ENCODE peak calls at places on chromosomes 16 and 17, in six cellular contexts. W is K562, C is heart right ventricle, L is Peyer's patch, T is astrocyte, D is neural progenitor cell. Z is an unnamed sample.

GRCh38 chr17:19724501-19725420 is 8.4 kb upstream of the SLC47A2 start:
- DNase-seq in D (no peak), L (peak; percentile 55), C (peak; percentile 65), T (no peak), W (no peak), Z (no peak)

GRCh38 chr17:144936-145670 is 7.7 kb downstream of the SCGB1C2 start:
- DNase-seq in C (no peak), W (no peak), T (no peak), D (no peak), L (no peak), Z (no peak)

GRCh38 chr17:49260922-49261291 is 30.3 kb upstream of the PHOSPHO1 start:
- DNase-seq in W (no peak), L (no peak), T (no peak), C (peak; percentile 12), D (no peak), Z (no peak)

GRCh38 chr16:73125860-73126259 is 77.9 kb upstream of the ZFHX3 start:
- DNase-seq in L (no peak), D (no peak), C (no peak), T (peak; percentile 61), W (no peak), Z (peak; percentile 11)

GRCh38 chr17:72924181-72924580 is 168.3 kb downstream of the SLC39A11 start:
- DNase-seq in D (no peak), W (no peak), C (no peak), L (no peak), T (no peak), Z (no peak)

GRCh38 chr16:24013733-24014645 is 178.2 kb downstream of the PRKCB start:
- DNase-seq in W (no peak), L (peak; percentile 91), D (no peak), T (no peak), C (no peak), Z (no peak)

GRCh38 chr16:51445250-51445649 is 294.2 kb upstream of the SALL1 start:
- DNase-seq in C (no peak), D (no peak), L (no peak), W (no peak), T (no peak), Z (no peak)

GRCh38 chr16:85995591-85996461 is 96.9 kb downstream of the IRF8 start:
- DNase-seq in C (no peak), D (no peak), L (peak; percentile 51), W (no peak), T (no peak), Z (no peak)

GRCh38 chr17:37740861-37741260 is 4.0 kb downstream of the HNF1B start:
- DNase-seq in C (no peak), L (no peak), T (no peak), W (no peak), D (no peak), Z (no peak)

GRCh38 chr16:85323961-85324253 is 211.6 kb upstream of the CIBAR2 start:
- DNase-seq in T (no peak), D (no peak), C (no peak), W (no peak), L (no peak), Z (no peak)

GRCh38 chr16:81838794-81839193 is 59.7 kb downstream of the PLCG2 start:
- DNase-seq in T (peak; percentile 42), L (no peak), W (no peak), C (no peak), D (no peak), Z (no peak)

GRCh38 chr17:1464186-1464585 is 8.2 kb upstream of the CRK start:
- DNase-seq in C (no peak), W (no peak), L (no peak), T (no peak), D (no peak), Z (no peak)

GRCh38 chr17:17445296-17445924 is 31.4 kb upstream of the MED9 start:
- DNase-seq in D (no peak), L (no peak), C (no peak), T (no peak), W (no peak), Z (no peak)

GRCh38 chr17:72118588-72119279 is 2.1 kb upstream of the SOX9 start:
- DNase-seq in T (peak; percentile 76), W (peak; percentile 50), C (peak; percentile 36), L (no peak), D (peak; percentile 84), Z (peak; percentile 77)

GRCh38 chr17:68512967-68513474 is 791 bp downstream of the PRKAR1A start:
- DNase-seq in L (no peak), C (no peak), W (peak; percentile 20), D (peak; percentile 56), T (peak; percentile 27), Z (no peak)

GRCh38 chr16:55341681-55342080 is 17.7 kb downstream of the IRX6 start:
- DNase-seq in W (no peak), L (no peak), T (no peak), D (no peak), C (no peak), Z (no peak)

GRCh38 chr16:84502075-84502474 is 2.4 kb downstream of the MEAK7 start:
- DNase-seq in C (no peak), T (no peak), L (no peak), D (no peak), W (no peak), Z (no peak)

GRCh38 chr17:11608396-11608795 is 10.1 kb downstream of the DNAH9 start:
- DNase-seq in L (peak; percentile 17), W (no peak), T (no peak), C (no peak), D (no peak), Z (no peak)

GRCh38 chr17:39450051-39450450 is 1.0 kb downstream of the MED1 start:
- DNase-seq in D (no peak), C (no peak), T (no peak), W (no peak), L (no peak), Z (no peak)

GRCh38 chr17:64155751-64156544 is 26.0 kb upstream of the ERN1 start:
- DNase-seq in T (no peak), C (peak; percentile 73), D (peak; percentile 21), W (no peak), L (no peak), Z (no peak)

GRCh38 chr16:15950869-15951268 is 1.5 kb downstream of the ABCC1 start:
- DNase-seq in L (no peak), T (no peak), C (no peak), W (no peak), D (no peak), Z (no peak)

GRCh38 chr17:8753136-8753975 is 5.0 kb downstream of the SPDYE4 start:
- DNase-seq in L (no peak), T (no peak), D (no peak), W (no peak), C (no peak), Z (no peak)

GRCh38 chr17:11618861-11619566 is 20.7 kb downstream of the DNAH9 start:
- DNase-seq in D (no peak), W (no peak), T (no peak), L (no peak), C (no peak), Z (no peak)

GRCh38 chr16:88078111-88078775 is 127.0 kb downstream of the BANP start:
- DNase-seq in T (no peak), W (no peak), D (no peak), C (no peak), L (no peak), Z (no peak)

DNA sequence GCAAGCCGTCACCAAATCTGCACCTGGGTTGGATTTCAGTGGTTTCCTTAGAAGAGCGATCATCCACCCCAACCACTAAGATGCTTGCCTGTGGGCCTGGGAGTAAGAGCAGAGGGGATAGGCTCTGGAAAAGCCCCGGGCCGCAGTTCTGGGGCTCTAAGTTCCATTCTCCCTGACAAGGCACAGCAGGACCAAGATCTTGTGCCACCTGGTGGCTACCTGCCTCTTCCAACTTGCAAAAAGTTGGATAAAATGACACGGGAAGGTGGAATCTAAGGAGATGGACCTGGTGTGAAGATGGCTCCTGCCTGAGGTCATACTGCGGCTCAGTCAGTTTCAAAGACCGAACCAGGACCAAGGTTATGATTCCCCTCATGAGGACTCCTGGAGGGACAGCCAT is 42.3 kb downstream of the ABCC12 start:
- DNase-seq in L (no peak), W (no peak), D (peak; percentile 29), C (no peak), T (no peak), Z (no peak)
- TF ChIP-seq CTCF in L (no peak), W (no peak), D (peak; percentile 33), C (peak; percentile 6), T (no peak), Z (peak; percentile 8)

GRCh38 chr17:6105608-6106007 is 35.4 kb downstream of the WSCD1 start:
- DNase-seq in D (no peak), L (no peak), T (no peak), W (no peak), C (no peak), Z (no peak)
- H3K27me3 ChIP-seq in D (no peaks in the 10 kb centered on the region), L (no peaks in the 10 kb centered on the region), T (no peaks in the 10 kb centered on the region), W (peaks cover 3% of the 10 kb centered on the region), C (no peaks in the 10 kb centered on the region), Z (no peaks in the 10 kb centered on the region)

GRCh38 chr17:79991140-79991923 is 44.3 kb downstream of the TBC1D16 start:
- DNase-seq in D (peak; percentile 91), C (peak; percentile 83), T (peak; percentile 38), L (peak; percentile 81), W (peak; percentile 92), Z (peak; percentile 43)
- TF ChIP-seq CTCF in D (peak; percentile 61), C (peak; percentile 70), T (no peak), L (peak; percentile 51), W (peak; percentile 66), Z (peak; percentile 59)

DNA sequence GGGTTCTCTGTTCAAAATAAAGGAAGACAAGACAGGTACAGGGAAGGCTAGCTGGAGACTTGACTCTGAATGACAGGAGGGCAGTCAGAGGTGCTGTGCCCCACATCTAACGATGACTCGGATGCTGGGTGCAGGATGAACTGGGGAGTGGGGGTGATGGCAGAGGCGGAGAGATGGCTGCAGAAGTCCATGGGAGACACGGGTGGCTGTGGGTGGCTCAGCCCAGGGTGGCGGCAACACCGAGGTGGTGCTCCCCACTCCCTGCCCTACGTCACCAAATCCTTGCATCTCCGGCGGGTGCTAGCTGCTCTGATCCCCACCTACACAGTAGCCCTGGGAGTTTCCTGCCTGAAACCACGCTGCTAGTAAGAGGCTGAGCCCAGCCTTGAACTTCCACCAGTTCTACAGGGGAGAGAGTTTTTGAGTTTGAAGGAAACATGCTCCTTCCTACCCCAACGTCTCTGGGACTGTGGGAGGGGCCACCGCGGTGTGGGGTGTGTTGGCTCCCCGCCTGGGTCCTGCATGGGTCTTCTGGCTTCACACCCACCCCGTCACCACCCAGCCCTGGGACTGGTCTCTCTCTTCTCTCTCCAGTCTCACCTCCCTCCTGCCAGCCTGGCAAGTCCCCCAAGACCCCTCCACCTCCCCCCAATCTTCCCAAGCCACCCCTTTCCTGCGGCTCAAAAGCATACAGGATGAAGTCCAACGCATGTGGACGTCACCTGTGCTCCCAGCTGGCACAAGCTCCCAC is 4.5 kb downstream of the GSG1L start:
- DNase-seq in T (no peak), L (no peak), D (no peak), W (no peak), C (no peak), Z (no peak)
- H3K27me3 ChIP-seq in T (peaks cover 33% of the 10 kb centered on the region), L (peaks cover 14% of the 10 kb centered on the region), D (peaks cover 62% of the 10 kb centered on the region), W (peaks cover 48% of the 10 kb centered on the region), C (peaks cover 91% of the 10 kb centered on the region), Z (peaks cover 55% of the 10 kb centered on the region)

Z was measured in AG04450.